ENCODE peak calls at places on chromosomes 3 and 15, in eight cellular contexts. H is IMR-90; O is CD8-positive, alpha-beta memory T cell; J is lower lobe of right lung; D is cardiac muscle cell; X is aorta; Y is SK-N-SH; L is body of pancreas. N is an unnamed sample. For H3K9me3 and H3K36me3, the result is how much of the 10 kb centered on the place peaks cover.

GRCh38 chr15:80630981-80631380 is 64.1 kb upstream of the ABHD17C start:
- DNase-seq in H (no peak), O (no peak), X (no peak), L (no peak), J (no peak), D (no peak), Y (no peak), N (no peak)

GRCh38 chr3:182978387-182978786 is 2.0 kb downstream of the DCUN1D1 start:
- DNase-seq in L (no peak), H (no peak), O (no peak), Y (no peak), D (no peak), J (no peak), X (no peak), N (no peak)

GRCh38 chr15:78989701-78990248 is 44.9 kb upstream of the CTSH start:
- DNase-seq in X (no peak), L (no peak), O (no peak), H (no peak), D (no peak), J (peak), Y (no peak), N (no peak)

GRCh38 chr15:39944711-39945110 is 10.8 kb downstream of the EIF2AK4 start:
- DNase-seq in O (no peak), D (peak), H (peak), L (no peak), J (no peak), X (no peak), Y (no peak), N (no peak)

GRCh38 chr3:58612825-58613224 is 35.6 kb upstream of the FAM107A start:
- DNase-seq in L (no peak), O (no peak), Y (no peak), J (no peak), H (no peak), D (no peak), X (no peak), N (no peak)

GRCh38 chr3:66195347-66195783 is 25.4 kb upstream of the SLC25A26 start:
- DNase-seq in Y (peak), L (peak), O (no peak), J (peak), D (peak), X (peak), H (peak), N (no peak)

GRCh38 chr3:50441818-50442217 is 61.6 kb downstream of the CACNA2D2 start:
- DNase-seq in D (no peak), J (peak), H (no peak), X (no peak), L (no peak), Y (no peak), O (no peak), N (no peak)

GRCh38 chr3:115836944-115837343 is 213.6 kb downstream of the GAP43 start:
- DNase-seq in H (peak), O (no peak), Y (peak), J (no peak), D (peak), X (no peak), L (no peak), N (no peak)

GRCh38 chr3:46429250-46429649 is 22.2 kb downstream of the CCRL2 start:
- DNase-seq in H (no peak), O (no peak), J (no peak), L (no peak), Y (no peak), X (no peak), D (no peak), N (no peak)

GRCh38 chr15:66749841-66750575 is 48.0 kb downstream of the SMAD6 start:
- DNase-seq in D (peak), J (no peak), Y (no peak), H (no peak), L (peak), O (no peak), X (no peak), N (no peak)

GRCh38 chr3:157159037-157159761 is 748 bp downstream of the CCNL1 start:
- DNase-seq in O (peak), H (peak), L (peak), Y (peak), D (peak), X (peak), J (peak), N (no peak)

GRCh38 chr15:95693917-95694316 is 636.6 kb upstream of the NR2F2 start:
- DNase-seq in D (no peak), O (no peak), J (no peak), X (no peak), Y (no peak), L (no peak), H (peak), N (no peak)

GRCh38 chr3:71545330-71545729 is 38.2 kb downstream of the FOXP1 start:
- DNase-seq in Y (no peak), J (no peak), D (no peak), L (no peak), H (peak), X (no peak), O (no peak), N (no peak)

GRCh38 chr3:163779396-163780344 is 1298.6 kb downstream of the SI start:
- DNase-seq in H (no peak), D (no peak), L (no peak), X (no peak), O (no peak), Y (no peak), J (no peak), N (peak)

GRCh38 chr3:106566277-106566676 is 697.5 kb upstream of the CBLB start:
- DNase-seq in Y (no peak), L (no peak), H (no peak), O (no peak), J (no peak), X (no peak), D (no peak), N (no peak)

GRCh38 chr15:67853454-67853853 is 13.6 kb upstream of the RNU6-1 start:
- DNase-seq in O (no peak), J (no peak), X (peak), D (no peak), Y (no peak), L (no peak), H (no peak), N (no peak)

GRCh38 chr15:68484696-68485400 is 52.9 kb upstream of the ITGA11 start:
- DNase-seq in L (no peak), H (peak), X (peak), D (peak), J (no peak), O (no peak), Y (no peak), N (no peak)

GRCh38 chr15:88454867-88455810 is 12.0 kb downstream of the MRPL46 start:
- DNase-seq in L (peak), Y (peak), D (peak), J (peak), H (peak), O (no peak), X (no peak), N (no peak)

GRCh38 chr3:173890091-173890490 is 492.5 kb downstream of the NLGN1 start:
- DNase-seq in J (no peak), X (no peak), O (no peak), D (no peak), H (no peak), L (no peak), Y (no peak), N (no peak)

GRCh38 chr3:37892917-37893595 is 31.4 kb downstream of the CTDSPL start:
- DNase-seq in H (peak), L (peak), O (no peak), D (peak), J (peak), X (no peak), Y (peak), N (no peak)

GRCh38 chr15:40098489-40099261 is 10.0 kb downstream of the BMF start:
- DNase-seq in O (peak), X (peak), J (peak), H (peak), Y (peak), L (peak), D (peak), N (no peak)

GRCh38 chr3:28376424-28376823 is 27.8 kb upstream of the AZI2 start:
- DNase-seq in Y (no peak), J (no peak), X (no peak), D (peak), H (peak), L (no peak), O (no peak), N (no peak)

GRCh38 chr3:6204891-6205290 is 656.0 kb upstream of the GRM7 start:
- DNase-seq in H (no peak), D (no peak), J (no peak), Y (no peak), L (no peak), X (no peak), O (no peak), N (no peak)
- H3K9me3 ChIP-seq in H (under half), D (under half), J (under half), Y (under half), L (under half), X (under half), O (under half), N (under half)

GRCh38 chr15:101003706-101004105 is 84.5 kb downstream of the LRRK1 start:
- DNase-seq in L (no peak), J (no peak), H (no peak), D (no peak), X (no peak), O (no peak), Y (no peak), N (no peak)
- H3K27ac ChIP-seq in L (no peak), J (no peak), H (no peak), D (no peak), X (no peak), O (no peak), Y (no peak), N (no peak)

GRCh38 chr3:42552830-42553229 is 28.9 kb downstream of the SEC22C start:
- DNase-seq in O (no peak), Y (no peak), D (no peak), J (no peak), H (no peak), L (no peak), X (no peak), N (no peak)
- H3K36me3 ChIP-seq in O (under half), Y (half or more), D (under half), J (half or more), H (under half), L (under half), X (under half), N (under half)

DNA sequence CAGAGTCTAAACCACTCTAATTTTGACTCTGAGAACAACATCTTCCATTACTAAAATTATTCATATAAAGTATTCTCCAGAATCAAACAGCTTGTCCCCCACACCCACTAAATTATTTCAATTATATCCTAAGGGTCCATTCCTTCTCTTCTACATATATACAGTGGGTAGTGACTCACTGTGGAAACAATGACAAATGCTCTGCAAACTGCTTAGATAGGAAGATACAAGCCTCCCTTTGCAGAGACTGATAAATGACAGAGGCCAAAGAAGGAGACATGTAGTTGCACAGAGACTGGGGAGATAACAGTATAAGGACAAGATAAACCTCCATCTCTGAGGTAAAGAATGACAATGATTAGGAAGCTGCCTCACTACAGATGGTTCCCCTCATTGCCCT is 1087.4 kb downstream of the AGBL1 start:
- DNase-seq in Y (no peak), J (no peak), L (no peak), D (no peak), H (peak), X (no peak), O (no peak), N (no peak)
- H3K9me3 ChIP-seq in Y (under half), J (under half), L (under half), D (under half), H (under half), X (under half), O (under half), N (under half)

GRCh38 chr3:122678496-122678895 is 2.1 kb upstream of the PARP14 start:
- DNase-seq in Y (no peak), H (no peak), J (no peak), D (no peak), L (no peak), O (no peak), X (no peak), N (no peak)

GRCh38 chr3:122679467-122680291 is 960 bp upstream of the PARP14 start:
- DNase-seq in D (peak), J (no peak), Y (no peak), H (peak), O (peak), L (peak), X (no peak), N (no peak)

GRCh38 chr3:122677261-122677660 is 3.4 kb upstream of the PARP14 start:
- DNase-seq in O (no peak), Y (no peak), H (no peak), D (no peak), L (no peak), J (no peak), X (no peak), N (no peak)

GRCh38 chr3:122680381-122681293 is at the start of gene PARP14:
- DNase-seq in L (peak), H (peak), J (peak), X (peak), D (peak), O (peak), Y (peak), N (no peak)

DNA sequence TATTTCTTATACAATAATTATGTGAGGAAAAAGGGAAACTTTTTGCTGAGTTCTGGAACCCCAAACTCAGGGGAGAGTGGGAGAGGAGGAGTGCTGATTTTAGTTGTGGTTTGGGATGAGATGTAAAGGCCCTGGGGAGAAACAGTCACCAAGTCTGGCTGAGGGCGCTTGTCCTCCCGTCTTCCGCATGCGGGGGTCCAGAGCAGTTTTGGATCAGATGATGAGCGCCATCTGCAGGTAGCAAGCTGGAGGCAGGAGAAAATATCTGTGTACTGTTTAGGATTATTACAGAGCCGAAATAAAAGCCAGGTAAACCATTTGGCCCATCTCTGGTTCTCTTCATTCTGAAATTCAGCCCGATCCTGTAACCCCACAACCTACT is 1.6 kb upstream of the PARP14 start:
- DNase-seq in Y (peak), D (peak), O (peak), X (peak), L (peak), J (peak), H (peak), N (peak)
- H3K27ac ChIP-seq in Y (no peak), D (no peak), O (peak), X (no peak), L (peak), J (peak), H (no peak), N (no peak)

GRCh38 chr3:23964537-23964936 is 19.5 kb downstream of the NR1D2 start:
- DNase-seq in J (no peak), Y (no peak), H (no peak), O (no peak), L (no peak), X (no peak), D (no peak), N (no peak)

GRCh38 chr3:23961913-23962312 is 16.8 kb downstream of the NR1D2 start:
- DNase-seq in H (no peak), O (no peak), X (no peak), J (no peak), L (no peak), D (no peak), Y (no peak), N (no peak)

GRCh38 chr3:23968467-23969184 is 23.5 kb downstream of the NR1D2 start:
- DNase-seq in D (peak), O (no peak), X (no peak), Y (no peak), J (no peak), L (no peak), H (peak), N (no peak)

GRCh38 chr3:23969393-23969792 is 24.3 kb downstream of the NR1D2 start:
- DNase-seq in D (no peak), L (no peak), J (no peak), O (no peak), X (no peak), H (no peak), Y (no peak), N (no peak)

GRCh38 chr3:23966308-23966707 is 21.2 kb downstream of the NR1D2 start:
- DNase-seq in J (no peak), H (peak), O (no peak), L (no peak), D (peak), Y (no peak), X (no peak), N (no peak)
- H3K36me3 ChIP-seq in J (half or more), H (under half), O (under half), L (under half), D (under half), Y (under half), X (under half), N (under half)

GRCh38 chr15:56228352-56228751 is 15.3 kb downstream of the RFX7 start:
- DNase-seq in O (no peak), H (no peak), J (no peak), Y (no peak), X (no peak), L (no peak), D (no peak), N (no peak)
- H3K9me3 ChIP-seq in O (under half), H (under half), J (under half), Y (under half), X (under half), L (under half), D (under half), N (under half)

DNA sequence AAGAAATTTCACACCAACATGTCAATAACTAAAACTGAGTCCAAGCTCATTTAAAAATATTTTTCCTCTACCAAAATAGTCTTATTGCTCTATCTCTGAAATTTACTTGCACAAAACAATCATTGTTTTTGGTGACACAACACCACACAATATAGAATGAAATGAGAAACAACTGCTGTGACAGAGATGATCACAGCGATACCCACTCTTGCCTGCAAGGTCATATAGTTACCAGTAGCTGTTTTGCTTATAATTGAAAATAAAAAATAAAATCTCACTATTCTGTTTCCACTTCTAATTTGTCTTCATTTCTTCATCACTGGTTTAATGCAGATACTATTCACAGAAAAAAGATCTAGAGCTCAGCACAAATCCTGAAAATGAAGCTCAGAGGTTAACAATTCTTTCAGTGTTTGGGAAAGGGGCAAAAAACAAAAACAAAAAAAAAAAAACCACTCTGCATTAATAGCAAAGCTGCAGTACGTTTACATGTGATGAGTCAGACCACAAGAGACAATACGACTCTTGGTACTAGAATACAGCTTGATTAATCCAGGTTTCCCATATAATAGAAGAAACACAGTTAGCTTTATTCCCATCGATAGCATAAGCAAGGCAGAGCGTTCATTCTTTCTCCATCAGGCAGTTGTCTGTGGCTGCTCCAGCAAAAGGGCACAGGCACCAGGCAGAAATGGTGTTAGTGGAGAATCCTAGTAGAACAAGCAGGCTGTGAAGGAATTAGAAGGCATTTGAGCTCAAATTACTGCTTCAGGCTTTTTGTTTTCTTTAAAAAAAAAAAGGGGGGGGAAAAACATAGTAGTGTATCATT is 794 bp downstream of the ANKRD28 start:
- DNase-seq in H (peak), X (no peak), Y (peak), L (no peak), O (no peak), J (no peak), D (peak), N (no peak)
- H3K27ac ChIP-seq in H (peak), X (peak), Y (peak), L (peak), O (peak), J (peak), D (peak), N (no peak)

GRCh38 chr3:74593152-74593551 is 21.3 kb downstream of the CNTN3 start:
- DNase-seq in O (no peak), H (no peak), D (no peak), X (no peak), L (no peak), Y (no peak), J (no peak), N (no peak)

GRCh38 chr3:74591946-74592345 is 22.5 kb downstream of the CNTN3 start:
- DNase-seq in X (no peak), O (no peak), H (no peak), Y (no peak), D (no peak), L (no peak), J (no peak), N (no peak)

GRCh38 chr3:74584782-74585181 is 29.7 kb downstream of the CNTN3 start:
- DNase-seq in H (no peak), L (no peak), X (no peak), D (no peak), O (no peak), J (no peak), Y (no peak), N (no peak)

GRCh38 chr3:74592359-74592758 is 22.1 kb downstream of the CNTN3 start:
- DNase-seq in D (peak), H (peak), O (no peak), Y (no peak), X (no peak), L (no peak), J (no peak), N (no peak)

GRCh38 chr3:74590620-74591262 is 23.7 kb downstream of the CNTN3 start:
- DNase-seq in H (no peak), J (no peak), O (no peak), X (no peak), Y (no peak), D (no peak), L (no peak), N (no peak)
- H3K36me3 ChIP-seq in H (under half), J (under half), O (under half), X (under half), Y (under half), D (under half), L (under half), N (under half)